ENCODE peak calls at places on chromosomes 2 and 18, in six cellular contexts. One of them, this sample, is unnamed.

GRCh38 chr2:42493885-42494433 is at the start of gene KCNG3:
- DNase-seq in fibroblast of the aortic adventitia: no peak
- DNase-seq in HT1080: peak
- DNase-seq in iris pigment epithelial cell: peak
- DNase-seq in AG08395: peak
- DNase-seq in HL-60: peak
- DNase-seq in this sample: peak

GRCh38 chr18:63765837-63766236 is 9.4 kb upstream of the SERPINB7 start:
- DNase-seq in fibroblast of the aortic adventitia: no peak
- DNase-seq in HT1080: no peak
- DNase-seq in iris pigment epithelial cell: no peak
- DNase-seq in AG08395: no peak
- DNase-seq in HL-60: no peak
- DNase-seq in this sample: no peak

GRCh38 chr18:6752200-6752873 is 22.8 kb downstream of the ARHGAP28 start:
- DNase-seq in fibroblast of the aortic adventitia: peak
- DNase-seq in HT1080: peak
- DNase-seq in iris pigment epithelial cell: peak
- DNase-seq in AG08395: peak
- DNase-seq in HL-60: no peak
- DNase-seq in this sample: peak

GRCh38 chr2:10557506-10558265 is 109.6 kb upstream of the ODC1 start:
- DNase-seq in fibroblast of the aortic adventitia: no peak
- DNase-seq in HT1080: no peak
- DNase-seq in iris pigment epithelial cell: no peak
- DNase-seq in AG08395: no peak
- DNase-seq in HL-60: no peak
- DNase-seq in this sample: no peak

GRCh38 chr18:69257861-69258458 is 142.7 kb upstream of the DOK6 start:
- DNase-seq in fibroblast of the aortic adventitia: peak
- DNase-seq in HT1080: peak
- DNase-seq in iris pigment epithelial cell: peak
- DNase-seq in AG08395: peak
- DNase-seq in HL-60: no peak
- DNase-seq in this sample: peak

GRCh38 chr2:44335806-44336538 is 25.3 kb downstream of the PREPL start:
- DNase-seq in fibroblast of the aortic adventitia: peak
- DNase-seq in HT1080: no peak
- DNase-seq in iris pigment epithelial cell: peak
- DNase-seq in AG08395: no peak
- DNase-seq in HL-60: no peak
- DNase-seq in this sample: peak

GRCh38 chr2:176751314-176751713 is 461.3 kb upstream of the HNRNPA3 start:
- DNase-seq in fibroblast of the aortic adventitia: no peak
- DNase-seq in HT1080: no peak
- DNase-seq in iris pigment epithelial cell: no peak
- DNase-seq in AG08395: no peak
- DNase-seq in HL-60: no peak
- DNase-seq in this sample: no peak

GRCh38 chr2:62270728-62271127 is 74.8 kb downstream of the B3GNT2 start:
- DNase-seq in fibroblast of the aortic adventitia: peak
- DNase-seq in HT1080: no peak
- DNase-seq in iris pigment epithelial cell: peak
- DNase-seq in AG08395: no peak
- DNase-seq in HL-60: no peak
- DNase-seq in this sample: no peak

GRCh38 chr2:221397179-221397578 is 174.9 kb downstream of the EPHA4 start:
- DNase-seq in fibroblast of the aortic adventitia: no peak
- DNase-seq in HT1080: no peak
- DNase-seq in iris pigment epithelial cell: peak
- DNase-seq in AG08395: no peak
- DNase-seq in HL-60: no peak
- DNase-seq in this sample: no peak

GRCh38 chr2:188598551-188598950 is 306.9 kb downstream of the GULP1 start:
- DNase-seq in fibroblast of the aortic adventitia: peak
- DNase-seq in HT1080: no peak
- DNase-seq in iris pigment epithelial cell: peak
- DNase-seq in AG08395: no peak
- DNase-seq in HL-60: no peak
- DNase-seq in this sample: peak

GRCh38 chr2:176388886-176389285 is 119.6 kb downstream of the MTX2 start:
- DNase-seq in fibroblast of the aortic adventitia: no peak
- DNase-seq in HT1080: no peak
- DNase-seq in iris pigment epithelial cell: peak
- DNase-seq in AG08395: no peak
- DNase-seq in HL-60: no peak
- DNase-seq in this sample: peak

GRCh38 chr2:157692768-157693167 is 64.1 kb upstream of the ACVR1C start:
- DNase-seq in fibroblast of the aortic adventitia: peak
- DNase-seq in HT1080: peak
- DNase-seq in iris pigment epithelial cell: peak
- DNase-seq in AG08395: peak
- DNase-seq in HL-60: no peak
- DNase-seq in this sample: peak

GRCh38 chr18:72674710-72675109 is 130.6 kb upstream of the CBLN2 start:
- DNase-seq in fibroblast of the aortic adventitia: no peak
- DNase-seq in HT1080: no peak
- DNase-seq in iris pigment epithelial cell: no peak
- DNase-seq in AG08395: no peak
- DNase-seq in HL-60: no peak
- DNase-seq in this sample: no peak

GRCh38 chr18:79139206-79139605 is 70.0 kb downstream of the ATP9B start:
- DNase-seq in fibroblast of the aortic adventitia: no peak
- DNase-seq in HT1080: no peak
- DNase-seq in iris pigment epithelial cell: no peak
- DNase-seq in AG08395: no peak
- DNase-seq in HL-60: no peak
- DNase-seq in this sample: no peak

GRCh38 chr18:23643815-23644214 is 18.9 kb downstream of the ANKRD29 start:
- DNase-seq in fibroblast of the aortic adventitia: no peak
- DNase-seq in HT1080: no peak
- DNase-seq in iris pigment epithelial cell: no peak
- DNase-seq in AG08395: no peak
- DNase-seq in HL-60: no peak
- DNase-seq in this sample: no peak

GRCh38 chr2:70509565-70509964 is 44.1 kb downstream of the TGFA start:
- DNase-seq in fibroblast of the aortic adventitia: no peak
- DNase-seq in HT1080: peak
- DNase-seq in iris pigment epithelial cell: no peak
- DNase-seq in AG08395: peak
- DNase-seq in HL-60: no peak
- DNase-seq in this sample: no peak

GRCh38 chr2:24919100-24919976 is 699 bp downstream of the ADCY3 start:
- DNase-seq in fibroblast of the aortic adventitia: no peak
- DNase-seq in HT1080: no peak
- DNase-seq in iris pigment epithelial cell: peak
- DNase-seq in AG08395: peak
- DNase-seq in HL-60: no peak
- DNase-seq in this sample: no peak

This sample was measured in astrocyte.